ENCODE peak calls at places on chromosomes 11 and 22, in four cellular contexts. X is HepG2, A is IMR-90, I is A549. V is an unnamed sample.

GRCh38 chr11:27783701-27784355 is 83.6 kb upstream of the BDNF start:
- DNase-seq in X (no peak), I (no peak), A (no peak), V (no peak)

GRCh38 chr22:43446037-43446803 is 34.4 kb downstream of the MPPED1 start:
- DNase-seq in A (peak), I (peak), X (no peak), V (no peak)

GRCh38 chr11:60905551-60906113 is 753 bp downstream of the PRPF19 start:
- DNase-seq in A (peak), I (no peak), X (peak), V (no peak)

GRCh38 chr11:119377961-119378667 is 3.4 kb downstream of the USP2 start:
- DNase-seq in A (no peak), X (no peak), I (no peak), V (no peak)

GRCh38 chr11:27119396-27119795 is 78.8 kb downstream of the BBOX1 start:
- DNase-seq in A (no peak), I (no peak), X (no peak), V (no peak)

GRCh38 chr11:119493712-119494111 is 70.7 kb upstream of the THY1 start:
- DNase-seq in I (no peak), A (peak), X (no peak), V (peak)

GRCh38 chr11:76096552-76096951 is 109.8 kb downstream of the WNT11 start:
- DNase-seq in X (no peak), I (no peak), A (no peak), V (no peak)

GRCh38 chr22:46580940-46581579 is 39.1 kb upstream of the GRAMD4 start:
- DNase-seq in I (no peak), A (no peak), X (no peak), V (no peak)

GRCh38 chr11:6413791-6414231 is 5.1 kb downstream of the APBB1 start:
- DNase-seq in I (no peak), X (no peak), A (no peak), V (no peak)

GRCh38 chr11:90491466-90491865 is 268.6 kb upstream of the CHORDC1 start:
- DNase-seq in I (no peak), A (no peak), X (no peak), V (no peak)

GRCh38 chr11:65298655-65299179 is 15.9 kb upstream of the CDC42EP2 start:
- DNase-seq in A (peak), X (no peak), I (no peak), V (no peak)

GRCh38 chr22:46108564-46109473 is 41.5 kb upstream of the PPARA start:
- DNase-seq in X (peak), I (no peak), A (peak), V (no peak)

GRCh38 chr11:111474432-111474831 is 37.8 kb downstream of the BTG4 start:
- DNase-seq in I (no peak), X (no peak), A (no peak), V (no peak)

GRCh38 chr22:31595271-31595670 is 66.7 kb downstream of the PISD start:
- DNase-seq in I (no peak), A (no peak), X (no peak), V (no peak)

GRCh38 chr11:134955281-134955680 is 543.2 kb upstream of the B3GAT1 start:
- DNase-seq in I (no peak), A (no peak), X (no peak), V (no peak)

GRCh38 chr11:65213322-65214211 is 31.8 kb downstream of the CAPN1 start:
- DNase-seq in I (no peak), X (no peak), A (peak), V (peak)

GRCh38 chr22:27435839-27436581 is 365.5 kb downstream of the MN1 start:
- DNase-seq in X (no peak), A (peak), I (no peak), V (no peak)

GRCh38 chr11:8060801-8061554 is 20.0 kb upstream of the TUB start:
- DNase-seq in X (no peak), A (peak), I (no peak), V (peak)

GRCh38 chr11:111982019-111982464 is 43.2 kb upstream of the DLAT start:
- DNase-seq in X (peak), A (peak), I (peak), V (peak)

GRCh38 chr11:2178906-2179494 is 7.4 kb upstream of the TH start:
- DNase-seq in I (no peak), A (peak), X (peak), V (no peak)

GRCh38 chr22:45516923-45517675 is 14.4 kb downstream of the FBLN1 start:
- DNase-seq in I (no peak), A (peak), X (no peak), V (no peak)

GRCh38 chr22:20567993-20568417 is 60.6 kb downstream of the MED15 start:
- DNase-seq in A (peak), X (no peak), I (no peak), V (no peak)

GRCh38 chr11:47460571-47461235 is 11.8 kb upstream of the RAPSN start:
- DNase-seq in A (peak), X (no peak), I (no peak), V (no peak)

GRCh38 chr22:39252461-39253391 is 7.9 kb upstream of the PDGFB start:
- DNase-seq in X (no peak), I (no peak), A (peak), V (no peak)

GRCh38 chr22:39251762-39252460 is 7.1 kb upstream of the PDGFB start:
- DNase-seq in X (peak), A (no peak), I (no peak), V (no peak)

GRCh38 chr22:39254789-39255298 is 10.1 kb upstream of the PDGFB start:
- DNase-seq in A (peak), I (no peak), X (no peak), V (no peak)

GRCh38 chr22:39254122-39254521 is 9.3 kb upstream of the PDGFB start:
- DNase-seq in A (no peak), X (no peak), I (no peak), V (no peak)

DNA sequence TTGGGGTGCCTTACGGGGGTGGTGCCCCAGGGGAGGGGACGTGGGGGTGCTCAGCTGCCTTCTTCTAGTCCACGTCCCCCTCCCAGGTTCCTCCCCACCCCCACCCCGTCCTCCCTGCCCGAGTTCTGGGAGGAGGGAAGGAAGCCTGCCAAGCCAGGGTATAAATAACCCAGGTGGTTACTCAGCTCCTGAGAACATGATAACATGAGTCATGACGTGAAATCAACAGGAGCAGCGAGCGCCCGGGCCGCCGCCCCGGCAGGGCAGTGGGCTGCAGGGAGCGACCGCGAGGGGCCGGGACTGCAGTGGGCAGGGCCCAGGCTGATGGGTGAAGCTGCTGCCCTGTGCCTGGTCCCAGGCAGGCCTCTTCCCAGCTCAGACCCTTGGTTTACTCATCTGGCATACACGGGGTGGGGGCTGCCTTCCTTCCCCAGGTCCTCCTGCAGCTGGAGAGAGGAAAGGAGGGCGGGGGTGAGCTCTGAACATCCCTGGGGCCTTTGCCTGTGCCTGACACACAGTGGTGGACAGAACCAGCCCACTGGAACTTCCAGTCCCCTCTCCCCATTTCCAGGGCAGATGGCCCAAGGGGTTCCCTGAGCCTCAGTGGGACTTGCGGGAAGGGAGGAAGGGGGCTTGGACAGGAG is 8.8 kb upstream of the PDGFB start:
- DNase-seq in I (peak), X (no peak), A (peak), V (no peak)
- TF ChIP-seq MAFK in I (no peak), X (no peak), A (no peak), V (no peak)

DNA sequence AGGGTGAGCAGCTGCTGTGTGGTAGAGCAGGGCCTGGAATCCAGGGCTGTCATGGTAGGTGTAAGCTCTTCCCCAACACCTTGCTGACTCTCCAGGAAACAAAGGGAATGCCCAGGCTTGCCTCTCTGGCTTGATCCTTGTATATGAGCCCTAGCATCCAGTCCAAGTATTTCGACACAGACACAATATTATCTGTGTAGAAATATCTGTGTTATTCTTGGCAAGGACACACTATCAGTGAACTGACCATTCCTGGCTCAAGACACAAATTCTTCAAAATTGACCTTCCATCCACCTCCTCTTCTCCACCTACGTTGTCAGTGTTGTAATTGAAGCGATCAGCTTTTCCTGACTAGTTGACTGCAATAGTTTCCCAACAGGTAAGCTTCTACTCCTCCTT is 312.0 kb upstream of the NARS2 start:
- DNase-seq in A (peak), X (no peak), I (no peak), V (no peak)
- TF ChIP-seq MAFK in A (no peak), X (no peak), I (no peak), V (no peak)

GRCh38 chr11:83464181-83464580 is 178.0 kb upstream of the CCDC90B start:
- DNase-seq in A (no peak), X (no peak), I (no peak), V (no peak)

GRCh38 chr11:83456075-83456474 is 169.9 kb upstream of the CCDC90B start:
- DNase-seq in X (no peak), I (no peak), A (no peak), V (no peak)

GRCh38 chr11:83454674-83455073 is 168.5 kb upstream of the CCDC90B start:
- DNase-seq in X (no peak), I (no peak), A (no peak), V (no peak)

GRCh38 chr11:83459802-83460201 is 173.6 kb upstream of the CCDC90B start:
- DNase-seq in A (no peak), X (no peak), I (no peak), V (no peak)
- TF ChIP-seq MAFK in A (no peak), X (no peak), I (no peak), V (no peak)

GRCh38 chr11:88324562-88325345 is 12.8 kb downstream of the CTSC start:
- DNase-seq in I (no peak), A (no peak), X (no peak), V (no peak)
- TF ChIP-seq MAFK in I (no peak), A (no peak), X (no peak), V (no peak)

GRCh38 chr11:68139395-68139794 is 18.2 kb upstream of the CHKA start:
- DNase-seq in A (no peak), I (no peak), X (no peak), V (no peak)

GRCh38 chr11:68142028-68142412 is 20.8 kb upstream of the CHKA start:
- DNase-seq in X (no peak), I (no peak), A (no peak), V (no peak)

GRCh38 chr11:68142441-68143309 is 21.5 kb upstream of the CHKA start:
- DNase-seq in I (no peak), X (no peak), A (no peak), V (no peak)

GRCh38 chr11:68141247-68142027 is 20.2 kb upstream of the CHKA start:
- DNase-seq in I (no peak), X (no peak), A (no peak), V (no peak)

DNA sequence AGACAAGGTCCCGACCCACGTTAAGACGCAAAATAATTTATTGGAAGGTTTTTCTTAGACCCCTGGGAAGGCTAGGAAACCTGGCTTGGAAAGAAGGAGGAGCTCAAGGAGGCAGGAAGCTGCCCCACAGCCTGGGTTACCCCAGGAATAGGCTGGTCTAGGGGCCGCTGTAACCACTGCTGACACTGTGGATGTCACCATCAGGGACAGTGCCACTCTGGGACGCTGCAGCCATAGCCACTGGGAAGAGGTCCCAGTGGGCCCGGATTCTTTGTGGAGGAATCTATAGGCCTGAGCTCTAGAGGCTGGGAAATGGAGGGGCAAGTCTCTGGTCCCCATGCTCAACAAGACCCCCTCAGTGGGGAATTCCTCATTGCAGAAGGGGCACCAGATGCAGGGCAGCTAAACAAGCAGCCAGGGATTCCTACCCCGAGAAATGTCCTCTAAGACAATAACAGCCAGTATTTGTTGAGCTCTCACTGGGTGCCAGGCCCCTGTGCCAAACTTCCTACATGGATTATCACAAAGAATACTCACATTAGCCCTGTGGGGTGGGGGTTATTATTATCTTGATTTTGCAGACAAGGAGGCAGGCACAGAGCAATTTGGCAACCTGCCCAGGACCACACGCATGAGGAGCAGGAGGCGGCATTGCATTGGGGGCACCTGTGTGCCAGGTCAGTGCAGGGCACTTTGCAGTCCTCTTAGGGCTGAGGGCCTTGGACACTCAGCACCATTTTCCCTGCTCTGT is 19.5 kb upstream of the CHKA start:
- DNase-seq in I (no peak), X (no peak), A (no peak), V (no peak)
- TF ChIP-seq MAFK in I (no peak), X (no peak), A (no peak), V (no peak)

GRCh38 chr11:31799794-31800397 is 11.2 kb downstream of the PAX6 start:
- DNase-seq in A (no peak), I (no peak), X (no peak), V (no peak)

GRCh38 chr11:31799036-31799793 is 11.9 kb downstream of the PAX6 start:
- DNase-seq in A (no peak), X (no peak), I (no peak), V (no peak)

GRCh38 chr11:31797227-31798056 is 13.7 kb downstream of the PAX6 start:
- DNase-seq in X (no peak), A (no peak), I (no peak), V (no peak)

GRCh38 chr11:31796523-31797226 is 14.4 kb downstream of the PAX6 start:
- DNase-seq in X (no peak), I (no peak), A (no peak), V (no peak)

DNA sequence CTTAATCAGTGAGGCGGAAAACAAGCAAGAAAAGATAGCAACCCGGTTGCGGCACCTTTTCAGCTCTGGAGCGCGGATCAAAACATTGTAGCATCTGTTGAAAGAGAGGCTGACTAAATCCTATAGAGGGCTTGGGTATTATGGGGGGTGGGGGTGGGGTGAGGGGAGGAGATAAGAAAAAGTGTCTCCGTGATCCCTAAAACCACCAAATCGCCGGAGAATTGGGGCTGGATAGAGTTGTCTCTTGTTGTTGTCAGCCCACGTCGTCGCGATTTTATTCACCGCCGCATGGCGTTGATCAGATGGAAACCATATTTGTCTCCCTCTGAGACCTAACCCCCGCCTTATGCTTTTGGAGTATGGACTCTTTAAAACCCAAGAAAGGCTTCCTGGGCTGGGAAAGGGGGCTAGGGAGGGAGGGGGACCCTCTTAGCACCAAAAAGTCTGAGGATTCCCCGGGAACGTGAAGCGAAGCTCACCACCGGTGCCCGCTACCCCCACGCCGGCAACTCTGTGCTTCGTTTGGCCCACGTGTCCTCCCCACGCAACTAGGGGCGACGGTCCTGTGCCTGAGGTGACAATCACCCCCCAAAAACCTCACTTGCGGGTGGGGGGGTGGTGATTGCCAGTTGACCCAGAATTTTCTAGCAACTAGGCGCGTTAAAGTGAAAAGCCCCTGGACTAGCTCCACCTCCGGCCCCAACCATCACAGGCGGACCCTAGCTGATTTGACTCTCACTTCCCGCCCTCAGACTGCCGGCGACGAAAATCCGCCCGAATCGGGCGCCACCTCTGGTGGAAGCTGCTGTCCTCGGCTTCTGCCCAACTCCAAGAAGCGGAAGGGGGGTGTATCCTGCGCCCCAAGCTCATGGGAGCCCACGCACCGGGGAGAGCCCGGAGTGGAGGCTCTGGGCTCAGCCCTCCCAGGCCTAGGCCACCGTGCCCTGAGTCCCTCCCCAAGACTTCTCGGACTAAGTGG is 12.8 kb downstream of the PAX6 start:
- DNase-seq in A (no peak), X (no peak), I (no peak), V (no peak)
- TF ChIP-seq MAFK in A (no peak), X (no peak), I (no peak), V (no peak)

DNA sequence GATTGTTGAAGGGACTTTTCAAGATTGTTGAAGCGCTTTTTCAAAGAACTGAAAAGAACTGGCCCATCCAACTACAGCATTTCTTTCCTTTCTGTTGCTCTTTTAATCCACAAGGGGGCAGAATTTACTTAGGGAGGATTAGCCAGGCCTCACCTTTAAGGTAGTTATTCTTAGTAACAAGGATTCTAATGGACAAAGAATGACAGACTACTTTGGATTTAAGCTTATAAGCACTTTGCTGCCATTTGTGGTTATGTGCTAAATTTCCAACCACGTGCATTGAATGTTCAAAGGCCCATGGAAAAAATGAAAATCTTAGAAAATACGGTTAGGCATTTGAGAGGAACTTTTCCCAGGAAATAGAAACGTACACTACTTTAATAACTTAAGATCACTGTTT is 49.5 kb upstream of the HSPA8 start:
- DNase-seq in X (peak), I (peak), A (peak), V (no peak)
- TF ChIP-seq MAFK in X (no peak), I (no peak), A (no peak), V (no peak)

GRCh38 chr11:128622137-128622523 is 34.8 kb upstream of the ETS1 start:
- DNase-seq in X (no peak), I (no peak), A (no peak), V (no peak)

GRCh38 chr11:128624269-128625170 is 37.2 kb upstream of the ETS1 start:
- DNase-seq in X (no peak), I (no peak), A (no peak), V (no peak)

GRCh38 chr11:128620306-128621175 is 33.2 kb upstream of the ETS1 start:
- DNase-seq in I (no peak), X (no peak), A (peak), V (no peak)

GRCh38 chr11:128619540-128620305 is 32.4 kb upstream of the ETS1 start:
- DNase-seq in I (no peak), X (no peak), A (no peak), V (no peak)

DNA sequence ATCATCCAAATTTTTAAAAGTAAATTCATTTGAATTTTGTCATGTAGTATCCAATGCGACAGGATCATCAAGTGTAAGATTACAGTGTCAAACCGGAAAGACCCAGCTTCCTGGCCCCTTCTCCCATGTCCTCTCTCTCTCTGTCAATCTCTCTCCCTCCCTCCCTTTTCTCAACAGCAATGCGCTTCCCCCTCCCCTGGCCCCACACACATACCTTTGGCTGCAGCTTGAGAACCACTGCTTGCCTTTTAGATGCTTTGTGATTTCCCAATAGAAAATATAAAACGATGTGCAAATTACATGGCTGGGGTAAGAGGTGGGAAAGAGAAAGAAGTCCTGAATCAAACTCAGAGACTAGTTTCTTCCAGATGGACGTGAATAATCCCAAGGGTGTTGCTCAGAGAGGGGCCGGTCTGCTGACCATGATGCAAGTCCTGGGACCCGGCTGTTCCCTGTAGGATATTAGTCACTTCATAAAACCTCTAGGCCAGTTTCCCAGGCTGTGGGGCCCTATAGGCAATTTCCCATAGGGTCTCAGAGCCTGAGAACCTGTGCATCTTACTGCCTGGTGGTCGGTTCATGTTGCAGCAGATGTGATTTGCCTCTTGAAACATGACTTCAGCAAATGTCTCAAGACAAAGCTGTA is 34.3 kb upstream of the ETS1 start:
- DNase-seq in A (peak), I (no peak), X (no peak), V (no peak)
- TF ChIP-seq MAFK in A (peak), I (no peak), X (no peak), V (no peak)

V was measured in H1.